ENCODE peak calls at places on chromosomes 16 and 17, in ten cellular contexts. K, A, T, L, F, H, Q, G, P and W are unnamed samples.

GRCh38 chr17:51256101-51256500 is 3.7 kb downstream of the MBTD1 start:
- DNase-seq in K (no peak), A (no peak), T (no peak), L (no peak), F (no peak), H (no peak), Q (no peak), G (no peak), P (no peak), W (no peak)

GRCh38 chr17:45432405-45433113 is at the start of gene ARHGAP27:
- DNase-seq in K (no peak), A (no peak), T (no peak), L (no peak), F (peak; percentile 38), H (peak; percentile 49), Q (no peak), G (no peak), P (no peak), W (no peak)

GRCh38 chr17:35238817-35239216 is 4.1 kb upstream of the SLFN5 start:
- DNase-seq in K (no peak), A (no peak), T (no peak), L (peak; percentile 17), F (no peak), H (no peak), Q (peak; percentile 49), G (no peak), P (no peak), W (no peak)

GRCh38 chr16:48965391-48965790 is 316.2 kb downstream of the CBLN1 start:
- DNase-seq in K (no peak), A (no peak), T (no peak), L (no peak), F (peak; percentile 36), H (no peak), Q (peak; percentile 34), G (peak; percentile 29), P (no peak), W (no peak)

GRCh38 chr17:28760987-28761562 is 17.3 kb downstream of the TRAF4 start:
- DNase-seq in K (no peak), A (peak; percentile 49), T (no peak), L (peak; percentile 28), F (no peak), H (no peak), Q (peak; percentile 51), G (no peak), P (peak; percentile 25), W (no peak)

GRCh38 chr16:22670551-22670970 is 143.4 kb upstream of the HS3ST2 start:
- DNase-seq in K (no peak), A (peak; percentile 18), T (peak; percentile 9), L (no peak), F (no peak), H (peak; percentile 41), Q (no peak), G (peak; percentile 73), P (peak; percentile 56), W (peak; percentile 26)

GRCh38 chr16:12811441-12812198 is 7.9 kb upstream of the CPPED1 start:
- DNase-seq in K (no peak), A (no peak), T (no peak), L (no peak), F (no peak), H (no peak), Q (no peak), G (no peak), P (no peak), W (no peak)

GRCh38 chr17:60685437-60685836 is 7.8 kb downstream of the BCAS3 start:
- DNase-seq in K (no peak), A (no peak), T (no peak), L (no peak), F (no peak), H (no peak), Q (no peak), G (no peak), P (no peak), W (no peak)

GRCh38 chr17:2982854-2983636 is 80.4 kb downstream of the OR1D5 start:
- DNase-seq in K (no peak), A (peak; percentile 86), T (no peak), L (no peak), F (no peak), H (no peak), Q (peak; percentile 61), G (peak; percentile 89), P (no peak), W (no peak)

GRCh38 chr17:44522883-44523671 is 19.9 kb upstream of the GPATCH8 start:
- DNase-seq in K (peak; percentile 13), A (peak; percentile 14), T (peak; percentile 77), L (no peak), F (peak; percentile 53), H (peak; percentile 87), Q (no peak), G (no peak), P (peak; percentile 82), W (peak; percentile 87)

GRCh38 chr16:13478991-13479390 is 441.0 kb upstream of the ERCC4 start:
- DNase-seq in K (no peak), A (no peak), T (no peak), L (no peak), F (no peak), H (no peak), Q (no peak), G (no peak), P (no peak), W (no peak)

GRCh38 chr17:74950207-74950606 is 14.5 kb downstream of the OTOP3 start:
- DNase-seq in K (no peak), A (no peak), T (no peak), L (no peak), F (no peak), H (no peak), Q (no peak), G (no peak), P (no peak), W (no peak)